ENCODE peak calls at places on chromosome 4, in five cellular contexts. X, Y, S, P and R are unnamed samples. For H3K27me3, the result is how much of the 10 kb centered on the place peaks cover.

GRCh38 chr4:150501019-150501727 is 80.8 kb upstream of the MAB21L2 start:
- DNase-seq in X (no peak), Y (peak), S (no peak), P (no peak), R (peak)

GRCh38 chr4:16029886-16030285 is 53.9 kb downstream of the PROM1 start:
- DNase-seq in X (no peak), Y (no peak), S (no peak), P (no peak), R (no peak)

GRCh38 chr4:3179126-3179706 is 69.7 kb upstream of the MSANTD1 start:
- DNase-seq in X (no peak), Y (peak), S (no peak), P (no peak), R (no peak)

GRCh38 chr4:185384061-185384460 is 11.7 kb downstream of the LRP2BP start:
- DNase-seq in X (no peak), Y (no peak), S (no peak), P (no peak), R (no peak)

GRCh38 chr4:182619659-182620058 is 297.5 kb downstream of the DCTD start:
- DNase-seq in X (no peak), Y (no peak), S (no peak), P (no peak), R (no peak)

GRCh38 chr4:153428816-153429592 is 37.2 kb upstream of the TMEM131L start:
- DNase-seq in X (no peak), Y (peak), S (no peak), P (no peak), R (no peak)

GRCh38 chr4:96912731-96913130 is 1072.8 kb downstream of the PDHA2 start:
- DNase-seq in X (no peak), Y (no peak), S (no peak), P (no peak), R (no peak)

GRCh38 chr4:109826719-109827118 is 1.1 kb upstream of the RRH start:
- DNase-seq in X (no peak), Y (peak), S (no peak), P (no peak), R (no peak)

GRCh38 chr4:84050014-84050413 is 449.1 kb downstream of the NKX6-1 start:
- DNase-seq in X (no peak), Y (no peak), S (no peak), P (no peak), R (no peak)

GRCh38 chr4:125085-125820 is 952 bp downstream of the ZNF718 start:
- DNase-seq in X (peak), Y (peak), S (no peak), P (peak), R (no peak)

GRCh38 chr4:68465058-68465457 is 17.8 kb downstream of the TMPRSS11E start:
- DNase-seq in X (no peak), Y (no peak), S (no peak), P (no peak), R (no peak)

GRCh38 chr4:186150926-186151325 is 40.4 kb upstream of the CYP4V2 start:
- DNase-seq in X (no peak), Y (no peak), S (no peak), P (no peak), R (no peak)

GRCh38 chr4:176193126-176193525 is 2.3 kb downstream of the SPATA4 start:
- DNase-seq in X (no peak), Y (peak), S (no peak), P (no peak), R (no peak)

GRCh38 chr4:56731857-56732256 is 50.8 kb upstream of the HOPX start:
- DNase-seq in X (no peak), Y (no peak), S (no peak), P (peak), R (no peak)

GRCh38 chr4:169385356-169385755 is 114.6 kb upstream of the SH3RF1 start:
- DNase-seq in X (no peak), Y (peak), S (no peak), P (no peak), R (peak)

GRCh38 chr4:7328913-7329638 is 105.7 kb downstream of the PSAPL1 start:
- DNase-seq in X (peak), Y (peak), S (peak), P (peak), R (peak)

GRCh38 chr4:82678046-82678445 is 116.3 kb upstream of the TMEM150C start:
- DNase-seq in X (no peak), Y (peak), S (no peak), P (no peak), R (no peak)

GRCh38 chr4:3781997-3782930 is 16.1 kb downstream of the ADRA2C start:
- DNase-seq in X (no peak), Y (no peak), S (no peak), P (no peak), R (no peak)

GRCh38 chr4:7381221-7381889 is 53.4 kb downstream of the PSAPL1 start:
- DNase-seq in X (no peak), Y (no peak), S (no peak), P (peak), R (no peak)

GRCh38 chr4:118683513-118683912 is 1.7 kb upstream of the METTL14 start:
- DNase-seq in X (no peak), Y (no peak), S (no peak), P (no peak), R (no peak)

GRCh38 chr4:160202802-160203201 is 1099.9 kb downstream of the RAPGEF2 start:
- DNase-seq in X (no peak), Y (no peak), S (no peak), P (no peak), R (no peak)

GRCh38 chr4:112876316-112876715 is 173.1 kb upstream of the ANK2 start:
- DNase-seq in X (no peak), Y (no peak), S (no peak), P (no peak), R (no peak)

GRCh38 chr4:112882286-112882685 is 167.2 kb upstream of the ANK2 start:
- DNase-seq in X (no peak), Y (no peak), S (no peak), P (no peak), R (no peak)

GRCh38 chr4:112885897-112886296 is 163.6 kb upstream of the ANK2 start:
- DNase-seq in X (no peak), Y (no peak), S (no peak), P (no peak), R (no peak)

GRCh38 chr4:112881842-112882241 is 167.6 kb upstream of the ANK2 start:
- DNase-seq in X (peak), Y (no peak), S (no peak), P (no peak), R (no peak)
- H3K4me3 ChIP-seq in X (peak), Y (no peak), S (no peak), P (peak), R (no peak)

GRCh38 chr4:113618205-113618604 is 143.3 kb downstream of the CAMK2D start:
- DNase-seq in X (no peak), Y (no peak), S (no peak), P (no peak), R (no peak)
- H3K27me3 ChIP-seq in X (under half), Y (under half), S (under half), P (under half), R (under half)

DNA sequence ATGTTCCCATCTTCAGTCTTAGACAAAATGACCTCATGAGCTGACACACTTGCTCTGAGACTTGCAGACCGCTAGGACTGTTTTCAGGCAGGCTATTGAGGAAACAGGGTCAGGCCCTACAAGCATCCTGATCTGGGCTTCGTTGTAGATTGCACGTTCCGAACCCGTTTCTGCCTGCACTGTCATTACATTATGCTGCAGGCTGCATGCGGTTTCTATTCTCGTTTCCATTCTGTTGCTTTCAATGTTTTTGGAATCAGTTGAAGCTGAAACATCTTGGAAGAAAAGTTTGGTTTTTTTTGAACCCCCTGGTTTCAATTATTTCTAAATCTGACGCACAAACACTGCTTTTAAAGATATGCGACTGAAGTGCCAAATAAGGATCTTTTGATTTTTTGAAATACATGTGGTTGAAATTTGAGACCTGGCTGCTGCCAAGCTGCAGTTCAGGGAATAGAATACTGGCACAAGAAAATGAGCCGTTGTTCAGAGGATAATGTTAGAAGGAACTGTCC is 716.1 kb upstream of the INTU start:
- DNase-seq in X (no peak), Y (peak), S (no peak), P (no peak), R (peak)
- H3K4me3 ChIP-seq in X (no peak), Y (peak), S (no peak), P (peak), R (peak)

DNA sequence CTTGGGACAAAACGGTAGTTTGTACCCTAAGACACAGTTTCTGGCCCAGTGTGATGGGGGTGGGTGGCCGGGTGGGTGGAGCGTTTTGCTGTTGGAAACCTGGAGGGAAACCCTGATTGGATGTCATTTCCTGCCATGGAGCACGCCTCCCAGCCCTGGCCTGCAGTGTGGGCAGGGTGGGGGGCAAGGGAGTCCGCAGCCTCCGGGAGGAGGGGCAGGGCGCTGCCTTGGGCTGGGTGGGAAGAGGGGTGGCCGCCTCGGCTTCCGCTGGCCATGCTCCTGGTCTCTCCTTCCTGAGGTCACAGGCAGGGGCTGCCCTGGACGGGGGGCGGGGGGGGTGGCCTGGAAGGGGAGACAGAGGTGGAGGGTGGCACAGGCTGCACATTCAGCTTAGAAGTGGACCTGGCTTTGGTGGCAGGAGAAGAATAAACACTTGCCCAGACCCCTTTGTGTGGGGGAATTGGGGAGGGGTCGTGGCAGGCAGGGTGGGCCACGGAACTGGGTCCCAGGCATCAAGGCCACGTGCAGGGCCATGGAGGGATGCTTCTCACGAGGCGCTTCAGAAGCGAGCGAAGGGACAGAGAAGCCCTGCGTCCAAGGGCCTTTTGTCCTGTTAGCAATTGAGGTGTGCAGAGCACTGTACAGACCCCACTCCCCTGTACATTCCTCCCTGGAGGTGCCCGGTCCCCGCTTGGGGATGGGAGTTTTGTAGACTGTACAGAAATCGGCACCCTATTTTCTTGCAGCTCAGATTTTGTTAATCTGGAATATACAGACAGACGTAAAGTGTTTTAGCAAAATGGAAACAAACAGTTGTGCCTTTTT is 6.2 kb downstream of the NAT8L start:
- DNase-seq in X (no peak), Y (no peak), S (no peak), P (peak), R (no peak)
- H3K27me3 ChIP-seq in X (under half), Y (under half), S (under half), P (under half), R (under half)

DNA sequence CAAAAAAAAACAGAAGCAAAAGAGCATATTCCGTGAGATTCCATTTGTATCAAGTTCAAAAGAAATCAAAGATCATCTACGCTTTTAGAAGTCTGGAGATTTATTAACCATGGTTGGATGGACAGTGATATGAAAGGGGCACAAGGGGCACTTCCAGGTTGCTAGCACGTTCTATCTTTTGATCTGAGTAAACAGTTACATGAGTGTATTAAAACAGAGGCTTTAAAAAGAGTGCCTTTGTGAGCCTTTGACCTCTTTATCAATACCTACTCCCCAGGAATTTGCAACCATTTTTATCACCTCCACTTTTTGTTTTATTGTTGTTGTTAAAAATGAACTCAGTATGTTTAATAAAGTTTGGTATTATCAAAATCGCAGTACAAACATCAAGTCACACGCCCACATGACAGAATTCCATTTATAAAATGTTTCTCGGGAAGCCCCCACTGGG is 72.4 kb upstream of the UCP1 start:
- DNase-seq in X (no peak), Y (no peak), S (no peak), P (no peak), R (no peak)
- H3K4me3 ChIP-seq in X (no peak), Y (no peak), S (no peak), P (peak), R (no peak)

DNA sequence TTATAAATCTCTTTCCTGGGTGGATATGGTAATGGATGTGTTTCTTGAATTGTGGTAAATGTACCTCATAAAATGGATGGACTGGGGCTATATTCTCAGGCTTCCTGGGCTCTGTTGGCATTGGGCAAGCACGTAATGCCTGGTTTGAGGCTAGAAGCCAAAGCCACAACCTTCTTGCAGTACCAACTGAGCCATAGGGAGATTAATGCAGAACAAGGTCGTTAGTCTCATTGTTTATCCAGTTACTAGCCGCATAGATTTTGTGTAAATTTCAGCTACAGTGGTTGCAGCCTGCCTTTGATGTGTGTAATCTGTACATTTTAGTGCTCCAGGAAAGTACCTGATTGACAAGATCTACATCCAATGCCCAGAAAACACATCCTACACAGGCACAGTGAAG is 7.2 kb upstream of the LEF1 start:
- DNase-seq in X (no peak), Y (no peak), S (no peak), P (no peak), R (no peak)
- H3K27me3 ChIP-seq in X (under half), Y (under half), S (under half), P (under half), R (under half)

GRCh38 chr4:88255111-88255510 is 29.2 kb downstream of the PPM1K start:
- DNase-seq in X (no peak), Y (no peak), S (no peak), P (no peak), R (no peak)

GRCh38 chr4:88247148-88247547 is 37.2 kb downstream of the PPM1K start:
- DNase-seq in X (no peak), Y (no peak), S (no peak), P (no peak), R (no peak)

GRCh38 chr4:88246600-88246999 is 37.8 kb downstream of the PPM1K start:
- DNase-seq in X (no peak), Y (no peak), S (no peak), P (no peak), R (no peak)

GRCh38 chr4:88257726-88258125 is 26.6 kb downstream of the PPM1K start:
- DNase-seq in X (no peak), Y (no peak), S (no peak), P (no peak), R (no peak)

GRCh38 chr4:88251914-88252313 is 32.4 kb downstream of the PPM1K start:
- DNase-seq in X (no peak), Y (no peak), S (no peak), P (no peak), R (no peak)
- H3K4me3 ChIP-seq in X (no peak), Y (no peak), S (no peak), P (no peak), R (no peak)